ENCODE peak calls at places on chromosome 21, in nine cellular contexts. One of them, this sample, is unnamed.

GRCh38 chr21:45102391-45102932 is 28.1 kb downstream of the ADARB1 start:
- DNase-seq in mammary epithelial cell: peak; percentile 67
- DNase-seq in sigmoid colon: no peak
- DNase-seq in EH: peak; percentile 88
- DNase-seq in COLO829: no peak
- DNase-seq in GDM1: no peak
- DNase-seq in CD4-positive, alpha-beta T cell: no peak
- DNase-seq in posterior cingulate gyrus: no peak
- DNase-seq in substantia nigra: no peak
- DNase-seq in this sample: no peak

GRCh38 chr21:15617968-15618367 is 111.8 kb upstream of the USP25 start:
- DNase-seq in CD4-positive, alpha-beta T cell: no peak
- DNase-seq in posterior cingulate gyrus: no peak
- DNase-seq in substantia nigra: no peak
- DNase-seq in sigmoid colon: no peak
- DNase-seq in COLO829: peak; percentile 27
- DNase-seq in GDM1: no peak
- DNase-seq in EH: peak; percentile 67
- DNase-seq in mammary epithelial cell: peak; percentile 58
- DNase-seq in this sample: no peak

GRCh38 chr21:33259428-33259827 is 6.7 kb upstream of the IL10RB start:
- DNase-seq in sigmoid colon: no peak
- DNase-seq in substantia nigra: no peak
- DNase-seq in EH: peak; percentile 37
- DNase-seq in mammary epithelial cell: peak; percentile 63
- DNase-seq in COLO829: no peak
- DNase-seq in posterior cingulate gyrus: no peak
- DNase-seq in CD4-positive, alpha-beta T cell: no peak
- DNase-seq in GDM1: no peak
- DNase-seq in this sample: no peak

GRCh38 chr21:26961704-26962103 is 5.2 kb downstream of the ADAMTS5 start:
- DNase-seq in posterior cingulate gyrus: no peak
- DNase-seq in CD4-positive, alpha-beta T cell: no peak
- DNase-seq in substantia nigra: no peak
- DNase-seq in COLO829: no peak
- DNase-seq in mammary epithelial cell: no peak
- DNase-seq in EH: no peak
- DNase-seq in sigmoid colon: no peak
- DNase-seq in GDM1: no peak
- DNase-seq in this sample: no peak

GRCh38 chr21:42440187-42440792 is 36.6 kb downstream of the UBASH3A start:
- DNase-seq in COLO829: no peak
- DNase-seq in mammary epithelial cell: no peak
- DNase-seq in posterior cingulate gyrus: no peak
- DNase-seq in substantia nigra: no peak
- DNase-seq in GDM1: no peak
- DNase-seq in sigmoid colon: no peak
- DNase-seq in CD4-positive, alpha-beta T cell: no peak
- DNase-seq in EH: no peak
- DNase-seq in this sample: no peak

GRCh38 chr21:25809013-25809412 is 74.2 kb downstream of the GABPA start:
- DNase-seq in mammary epithelial cell: peak; percentile 81
- DNase-seq in EH: peak; percentile 42
- DNase-seq in substantia nigra: no peak
- DNase-seq in sigmoid colon: no peak
- DNase-seq in COLO829: no peak
- DNase-seq in GDM1: no peak
- DNase-seq in CD4-positive, alpha-beta T cell: no peak
- DNase-seq in posterior cingulate gyrus: no peak
- DNase-seq in this sample: no peak

GRCh38 chr21:31872452-31873274 is at the start of gene HUNK:
- DNase-seq in sigmoid colon: no peak
- DNase-seq in GDM1: no peak
- DNase-seq in COLO829: no peak
- DNase-seq in CD4-positive, alpha-beta T cell: no peak
- DNase-seq in substantia nigra: no peak
- DNase-seq in mammary epithelial cell: peak; percentile 34
- DNase-seq in posterior cingulate gyrus: peak; percentile 56
- DNase-seq in EH: peak; percentile 53
- DNase-seq in this sample: no peak

GRCh38 chr21:46537026-46537425 is 67.9 kb downstream of the S100B start:
- DNase-seq in mammary epithelial cell: no peak
- DNase-seq in posterior cingulate gyrus: no peak
- DNase-seq in CD4-positive, alpha-beta T cell: no peak
- DNase-seq in substantia nigra: no peak
- DNase-seq in GDM1: no peak
- DNase-seq in COLO829: no peak
- DNase-seq in sigmoid colon: no peak
- DNase-seq in EH: no peak
- DNase-seq in this sample: no peak

GRCh38 chr21:45208627-45208951 is 79.1 kb downstream of the POFUT2 start:
- DNase-seq in mammary epithelial cell: no peak
- DNase-seq in EH: peak; percentile 29
- DNase-seq in GDM1: no peak
- DNase-seq in CD4-positive, alpha-beta T cell: no peak
- DNase-seq in substantia nigra: no peak
- DNase-seq in COLO829: no peak
- DNase-seq in posterior cingulate gyrus: no peak
- DNase-seq in sigmoid colon: no peak
- DNase-seq in this sample: no peak

GRCh38 chr21:39845581-39846130 is 21.6 kb upstream of the PCP4 start:
- DNase-seq in substantia nigra: no peak
- DNase-seq in posterior cingulate gyrus: no peak
- DNase-seq in sigmoid colon: no peak
- DNase-seq in mammary epithelial cell: no peak
- DNase-seq in COLO829: no peak
- DNase-seq in EH: no peak
- DNase-seq in CD4-positive, alpha-beta T cell: no peak
- DNase-seq in GDM1: no peak
- DNase-seq in this sample: no peak

GRCh38 chr21:37071561-37072238 is 1.2 kb downstream of the PIGP start:
- DNase-seq in EH: peak; percentile 77
- DNase-seq in GDM1: no peak
- DNase-seq in posterior cingulate gyrus: peak; percentile 34
- DNase-seq in sigmoid colon: peak; percentile 90
- DNase-seq in substantia nigra: no peak
- DNase-seq in COLO829: no peak
- DNase-seq in CD4-positive, alpha-beta T cell: no peak
- DNase-seq in mammary epithelial cell: peak; percentile 57
- DNase-seq in this sample: no peak

GRCh38 chr21:15289896-15290841 is 225.4 kb upstream of the NRIP1 start:
- DNase-seq in sigmoid colon: peak; percentile 64
- DNase-seq in EH: peak; percentile 6
- DNase-seq in CD4-positive, alpha-beta T cell: no peak
- DNase-seq in substantia nigra: peak; percentile 10
- DNase-seq in GDM1: no peak
- DNase-seq in mammary epithelial cell: no peak
- DNase-seq in COLO829: no peak
- DNase-seq in posterior cingulate gyrus: no peak
- DNase-seq in this sample: no peak

GRCh38 chr21:33007747-33008146 is 18.0 kb upstream of the OLIG2 start:
- DNase-seq in EH: no peak
- DNase-seq in substantia nigra: no peak
- DNase-seq in GDM1: no peak
- DNase-seq in posterior cingulate gyrus: no peak
- DNase-seq in sigmoid colon: no peak
- DNase-seq in mammary epithelial cell: no peak
- DNase-seq in COLO829: no peak
- DNase-seq in CD4-positive, alpha-beta T cell: no peak
- DNase-seq in this sample: peak; percentile 98

GRCh38 chr21:38036016-38036415 is 119.8 kb upstream of the KCNJ6 start:
- DNase-seq in mammary epithelial cell: no peak
- DNase-seq in substantia nigra: no peak
- DNase-seq in GDM1: no peak
- DNase-seq in CD4-positive, alpha-beta T cell: no peak
- DNase-seq in EH: no peak
- DNase-seq in posterior cingulate gyrus: no peak
- DNase-seq in COLO829: no peak
- DNase-seq in sigmoid colon: no peak
- DNase-seq in this sample: no peak

GRCh38 chr21:39518055-39518844 is 66.5 kb downstream of the SH3BGR start:
- DNase-seq in substantia nigra: peak; percentile 13
- DNase-seq in GDM1: peak; percentile 25
- DNase-seq in COLO829: peak; percentile 57
- DNase-seq in EH: peak; percentile 55
- DNase-seq in posterior cingulate gyrus: peak; percentile 30
- DNase-seq in mammary epithelial cell: peak; percentile 32
- DNase-seq in sigmoid colon: no peak
- DNase-seq in CD4-positive, alpha-beta T cell: peak; percentile 24
- DNase-seq in this sample: no peak

GRCh38 chr21:38126677-38127271 is 130.0 kb upstream of the KCNJ15 start:
- DNase-seq in COLO829: peak; percentile 32
- DNase-seq in EH: peak; percentile 49
- DNase-seq in GDM1: peak; percentile 30
- DNase-seq in substantia nigra: peak; percentile 36
- DNase-seq in sigmoid colon: no peak
- DNase-seq in mammary epithelial cell: peak; percentile 53
- DNase-seq in posterior cingulate gyrus: peak; percentile 53
- DNase-seq in CD4-positive, alpha-beta T cell: peak; percentile 31
- DNase-seq in this sample: no peak

GRCh38 chr21:45478115-45478801 is 64.0 kb downstream of the SLC19A1 start:
- DNase-seq in sigmoid colon: peak; percentile 87
- DNase-seq in COLO829: peak; percentile 37
- DNase-seq in mammary epithelial cell: no peak
- DNase-seq in CD4-positive, alpha-beta T cell: peak; percentile 80
- DNase-seq in EH: peak; percentile 58
- DNase-seq in substantia nigra: peak; percentile 63
- DNase-seq in posterior cingulate gyrus: peak; percentile 66
- DNase-seq in GDM1: peak; percentile 78
- DNase-seq in this sample: peak; percentile 75

GRCh38 chr21:24224411-24224810 is 1382.9 kb downstream of the MRPL39 start:
- DNase-seq in CD4-positive, alpha-beta T cell: no peak
- DNase-seq in GDM1: no peak
- DNase-seq in EH: no peak
- DNase-seq in sigmoid colon: no peak
- DNase-seq in COLO829: no peak
- DNase-seq in substantia nigra: no peak
- DNase-seq in posterior cingulate gyrus: no peak
- DNase-seq in mammary epithelial cell: no peak
- DNase-seq in this sample: no peak

GRCh38 chr21:40556442-40556968 is 290.5 kb downstream of the DSCAM start:
- DNase-seq in substantia nigra: no peak
- DNase-seq in CD4-positive, alpha-beta T cell: no peak
- DNase-seq in sigmoid colon: no peak
- DNase-seq in COLO829: no peak
- DNase-seq in mammary epithelial cell: no peak
- DNase-seq in posterior cingulate gyrus: no peak
- DNase-seq in GDM1: no peak
- DNase-seq in EH: no peak
- DNase-seq in this sample: no peak

GRCh38 chr21:37529649-37530048 is 163.1 kb downstream of the DYRK1A start:
- DNase-seq in substantia nigra: no peak
- DNase-seq in CD4-positive, alpha-beta T cell: no peak
- DNase-seq in COLO829: no peak
- DNase-seq in EH: no peak
- DNase-seq in sigmoid colon: no peak
- DNase-seq in posterior cingulate gyrus: no peak
- DNase-seq in GDM1: no peak
- DNase-seq in mammary epithelial cell: no peak
- DNase-seq in this sample: no peak

This sample was measured in GF-D8.